ENCODE peak calls at places on chromosomes 11 and 22, in five cellular contexts. K is brain microvascular endothelial cell, F is heart right ventricle, L is transverse colon, D is esophagus squamous epithelium. W is an unnamed sample.

GRCh38 chr22:36151006-36151595 is 9.5 kb downstream of the APOL3 start:
- DNase-seq in K (no peak), F (no peak), L (no peak), D (no peak), W (peak; percentile 3)

GRCh38 chr11:133197425-133197824 is 334.9 kb downstream of the OPCML start:
- DNase-seq in K (no peak), F (no peak), L (no peak), D (no peak), W (no peak)

GRCh38 chr11:18749681-18750319 is 23.8 kb upstream of the IGSF22 start:
- DNase-seq in K (peak; percentile 62), F (no peak), L (no peak), D (no peak), W (no peak)

GRCh38 chr11:124961972-124962609 is 8.1 kb downstream of the CCDC15 start:
- DNase-seq in K (peak; percentile 78), F (no peak), L (no peak), D (no peak), W (no peak)

GRCh38 chr22:36267896-36268485 is 15.1 kb downstream of the APOL1 start:
- DNase-seq in K (no peak), F (no peak), L (no peak), D (no peak), W (no peak)

GRCh38 chr11:42239102-42239501 is 779.6 kb upstream of the LRRC4C start:
- DNase-seq in K (peak; percentile 43), F (no peak), L (no peak), D (no peak), W (no peak)

GRCh38 chr22:38184788-38185187 is 3.2 kb upstream of the PLA2G6 start:
- DNase-seq in K (no peak), F (no peak), L (no peak), D (no peak), W (no peak)

GRCh38 chr22:38923463-38924196 is 33.8 kb upstream of the APOBEC3A start:
- DNase-seq in K (peak; percentile 36), F (peak; percentile 66), L (peak; percentile 77), D (no peak), W (peak; percentile 84)

GRCh38 chr22:24506802-24507438 is 11.8 kb downstream of the UPB1 start:
- DNase-seq in K (no peak), F (no peak), L (no peak), D (no peak), W (peak; percentile 54)

GRCh38 chr11:37450613-37451012 is 852.6 kb upstream of the RAG2 start:
- DNase-seq in K (no peak), F (no peak), L (no peak), D (no peak), W (no peak)

GRCh38 chr22:45631140-45631539 is 40.5 kb upstream of the ATXN10 start:
- DNase-seq in K (no peak), F (no peak), L (no peak), D (no peak), W (no peak)

DNA sequence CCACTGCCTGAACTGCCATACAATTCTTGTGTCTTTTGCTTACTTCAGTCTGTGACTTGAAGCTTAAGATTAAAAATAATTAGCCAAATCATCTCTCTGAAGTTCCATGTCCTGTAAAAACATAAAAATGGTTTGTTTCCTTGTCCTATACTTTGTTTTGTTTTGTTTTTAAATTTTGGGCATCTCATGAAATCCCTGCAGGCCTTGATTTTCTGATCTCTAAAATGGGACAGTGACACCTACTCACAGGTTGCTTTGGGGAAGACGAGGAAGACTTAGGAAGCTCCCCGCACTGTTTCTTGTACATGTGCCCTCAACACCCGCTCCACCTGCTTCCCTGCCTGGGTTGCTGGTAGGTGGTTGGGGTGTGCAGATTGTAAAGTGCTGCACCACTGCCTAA is 38.9 kb downstream of the TSPAN18 start:
- DNase-seq in K (no peak), F (no peak), L (no peak), D (no peak), W (no peak)
- H3K27ac ChIP-seq in K (peak overlapping the region; percentile 75), F (peak overlapping the region; percentile 82), L (peak overlapping the region; percentile 74), D (peak overlapping the region; percentile 21), W (peak overlapping the region; percentile 53)

GRCh38 chr11:113805640-113806039 is 26.0 kb downstream of the CLDN25 start:
- DNase-seq in K (no peak), F (no peak), L (no peak), D (no peak), W (no peak)
- H3K4me3 ChIP-seq in K (no peak overlapping the region), F (no peak overlapping the region), L (no peak overlapping the region), D (no peak overlapping the region), W (no peak overlapping the region)

GRCh38 chr11:109155291-109155690 is 266.7 kb upstream of the C11orf87 start:
- DNase-seq in K (no peak), F (no peak), L (no peak), D (no peak), W (no peak)

GRCh38 chr11:109145287-109145686 is 276.7 kb upstream of the C11orf87 start:
- DNase-seq in K (no peak), F (no peak), L (no peak), D (no peak), W (no peak)

GRCh38 chr11:109150603-109151002 is 271.4 kb upstream of the C11orf87 start:
- DNase-seq in K (no peak), F (no peak), L (no peak), D (no peak), W (no peak)
- H3K27ac ChIP-seq in K (no peak overlapping the region), F (no peak overlapping the region), L (no peak overlapping the region), D (no peak overlapping the region), W (no peak overlapping the region)

GRCh38 chr22:47000888-47001287 is 238.4 kb downstream of the TBC1D22A start:
- DNase-seq in K (no peak), F (no peak), L (no peak), D (no peak), W (no peak)
- H3K4me3 ChIP-seq in K (no peak overlapping the region), F (no peak overlapping the region), L (no peak overlapping the region), D (no peak overlapping the region), W (no peak overlapping the region)

GRCh38 chr22:41567452-41567768 is 6.6 kb downstream of the CSDC2 start:
- DNase-seq in K (no peak), F (no peak), L (no peak), D (no peak), W (no peak)

GRCh38 chr22:41564563-41564962 is 3.8 kb downstream of the CSDC2 start:
- DNase-seq in K (no peak), F (no peak), L (no peak), D (no peak), W (no peak)

GRCh38 chr22:41565403-41566054 is 4.7 kb downstream of the CSDC2 start:
- DNase-seq in K (peak; percentile 82), F (no peak), L (peak; percentile 27), D (no peak), W (no peak)

GRCh38 chr22:41571786-41572185 is 11.0 kb downstream of the CSDC2 start:
- DNase-seq in K (no peak), F (no peak), L (no peak), D (no peak), W (no peak)

DNA sequence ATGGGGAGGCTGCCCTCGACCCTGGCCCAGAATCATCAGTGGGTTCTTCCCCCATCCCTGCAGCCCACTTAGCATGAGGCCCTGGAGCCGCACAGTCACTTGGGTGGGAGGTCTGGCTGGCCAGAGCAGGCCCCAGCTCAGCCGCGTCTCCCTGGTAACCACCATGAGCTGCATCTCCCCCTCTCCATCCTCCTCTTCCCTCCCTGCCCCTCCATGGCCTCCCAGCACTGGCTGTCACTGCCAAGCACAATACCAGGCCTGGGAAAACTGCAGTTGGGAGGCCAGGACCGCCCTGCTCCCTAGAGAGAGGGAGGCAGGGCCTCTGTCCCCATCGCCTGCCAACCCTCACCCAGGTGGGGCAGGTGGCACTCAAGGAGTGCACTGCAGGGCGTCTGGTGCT is 8.0 kb downstream of the CSDC2 start:
- DNase-seq in K (no peak), F (no peak), L (no peak), D (no peak), W (no peak)
- H3K27ac ChIP-seq in K (no peak overlapping the region), F (no peak overlapping the region), L (no peak overlapping the region), D (no peak overlapping the region), W (no peak overlapping the region)

DNA sequence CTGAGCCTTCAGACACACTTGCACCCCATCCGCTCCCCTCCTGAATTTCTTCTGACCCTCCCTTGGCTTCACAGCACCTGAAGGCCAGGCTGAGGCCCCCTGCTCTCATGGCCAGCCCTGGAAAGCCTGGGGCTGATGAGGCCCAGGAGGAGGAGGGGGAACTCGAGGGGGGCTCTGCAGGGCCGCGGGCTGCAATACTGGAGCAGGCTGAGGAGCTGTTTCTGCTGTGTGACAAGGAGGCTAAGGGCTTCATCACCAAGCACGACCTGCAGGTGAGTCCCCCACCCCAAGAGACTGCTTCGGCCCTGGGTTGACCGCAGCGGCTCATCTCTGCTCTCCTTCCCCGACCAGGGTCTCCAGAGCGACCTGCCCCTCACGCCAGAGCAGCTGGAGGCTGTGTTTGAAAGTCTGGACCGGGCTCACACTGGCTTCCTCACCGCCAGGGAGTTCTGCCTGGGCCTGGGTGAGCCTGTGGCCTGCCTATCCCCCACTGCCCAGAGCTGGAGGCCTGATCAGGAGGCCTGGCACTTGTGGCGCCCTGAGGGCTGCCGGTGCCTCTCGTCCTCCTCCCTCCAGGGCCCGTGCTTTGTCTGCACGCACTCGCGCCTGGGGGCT is 889 bp downstream of the CRACR2B start:
- DNase-seq in K (no peak), F (peak; percentile 43), L (no peak), D (no peak), W (peak; percentile 75)
- H3K4me3 ChIP-seq in K (no peak overlapping the region), F (peak overlapping the region; percentile 69), L (no peak overlapping the region), D (no peak overlapping the region), W (no peak overlapping the region)

DNA sequence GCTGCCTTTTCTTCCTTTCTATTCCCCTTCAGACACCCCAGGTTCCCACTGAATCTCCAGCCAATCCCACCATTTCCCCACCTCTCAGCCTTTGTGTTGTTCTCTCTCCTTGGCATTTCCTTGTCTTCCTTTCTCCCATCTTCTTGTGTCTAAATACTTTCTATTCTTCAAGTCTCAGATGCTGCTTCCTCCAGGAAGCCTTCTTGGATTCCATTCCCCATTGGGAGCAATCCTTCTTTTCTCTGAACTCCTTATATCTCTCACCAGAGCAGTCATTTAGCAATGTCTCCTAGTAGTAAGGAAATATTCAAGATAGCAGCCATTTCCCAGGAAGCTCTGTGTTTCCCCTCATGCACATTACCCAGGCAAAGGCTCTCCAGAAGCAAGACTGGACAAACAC is 15.4 kb downstream of the YPEL4 start:
- DNase-seq in K (no peak), F (no peak), L (no peak), D (no peak), W (no peak)
- H3K27ac ChIP-seq in K (no peak overlapping the region), F (no peak overlapping the region), L (no peak overlapping the region), D (no peak overlapping the region), W (no peak overlapping the region)

GRCh38 chr22:41447435-41448188 is 1.0 kb upstream of the TOB2 start:
- DNase-seq in K (peak; percentile 48), F (peak; percentile 79), L (peak; percentile 69), D (no peak), W (peak; percentile 93)

GRCh38 chr22:41446057-41446501 is 522 bp downstream of the TOB2 start:
- DNase-seq in K (no peak), F (peak; percentile 52), L (peak; percentile 39), D (no peak), W (peak; percentile 32)

GRCh38 chr22:41448189-41448808 is 1.7 kb upstream of the TOB2 start:
- DNase-seq in K (peak; percentile 99), F (peak; percentile 93), L (peak; percentile 95), D (peak; percentile 88), W (peak; percentile 93)

GRCh38 chr22:41446639-41447434 is at the start of gene TOB2:
- DNase-seq in K (peak; percentile 88), F (peak; percentile 95), L (peak; percentile 97), D (peak; percentile 70), W (peak; percentile 96)

GRCh38 chr22:41449321-41449720 is 2.7 kb upstream of the TOB2 start:
- DNase-seq in K (no peak), F (no peak), L (no peak), D (no peak), W (no peak)
- H3K4me3 ChIP-seq in K (no peak overlapping the region), F (no peak overlapping the region), L (no peak overlapping the region), D (no peak overlapping the region), W (no peak overlapping the region)

GRCh38 chr22:42794551-42795510 is 62.2 kb downstream of the ARFGAP3 start:
- DNase-seq in K (no peak), F (no peak), L (no peak), D (no peak), W (peak; percentile 77)
- H3K27ac ChIP-seq in K (no peak overlapping the region), F (peak overlapping the region; percentile 48), L (no peak overlapping the region), D (no peak overlapping the region), W (peak overlapping the region; percentile 21)

W was measured in upper lobe of left lung.